ENCODE peak calls at places on chromosomes 13 and 19, in four cellular contexts. One of them, this sample, is unnamed.

GRCh38 chr13:84609716-84610115 is 727.4 kb upstream of the SLITRK1 start:
- DNase-seq in IMR-90: peak; percentile 70
- DNase-seq in neuronal stem cell: no peak
- DNase-seq in H1: no peak
- DNase-seq in this sample: no peak

GRCh38 chr13:80436571-80437169 is 95.7 kb upstream of the SPRY2 start:
- DNase-seq in neuronal stem cell: no peak
- DNase-seq in H1: no peak
- DNase-seq in IMR-90: no peak
- DNase-seq in this sample: peak; percentile 43

GRCh38 chr13:110331362-110331761 is 24.3 kb downstream of the COL4A2 start:
- DNase-seq in neuronal stem cell: no peak
- DNase-seq in IMR-90: peak; percentile 69
- DNase-seq in H1: no peak
- DNase-seq in this sample: no peak

GRCh38 chr13:28385362-28385761 is 109.6 kb downstream of the FLT1 start:
- DNase-seq in H1: no peak
- DNase-seq in neuronal stem cell: no peak
- DNase-seq in IMR-90: no peak
- DNase-seq in this sample: no peak

GRCh38 chr19:51948979-51949378 is 21.7 kb downstream of the ZNF613 start:
- DNase-seq in H1: no peak
- DNase-seq in neuronal stem cell: no peak
- DNase-seq in IMR-90: peak; percentile 23
- DNase-seq in this sample: no peak

GRCh38 chr19:42471554-42472249 is 29.0 kb upstream of the CXCL17 start:
- DNase-seq in neuronal stem cell: no peak
- DNase-seq in IMR-90: peak; percentile 5
- DNase-seq in H1: no peak
- DNase-seq in this sample: no peak

GRCh38 chr13:29830000-29830399 is 20.4 kb downstream of the UBL3 start:
- DNase-seq in IMR-90: no peak
- DNase-seq in neuronal stem cell: no peak
- DNase-seq in H1: no peak
- DNase-seq in this sample: no peak

GRCh38 chr19:6753178-6754031 is 13.8 kb downstream of the SH2D3A start:
- DNase-seq in H1: peak; percentile 100
- DNase-seq in neuronal stem cell: peak; percentile 90
- DNase-seq in IMR-90: peak; percentile 15
- DNase-seq in this sample: peak; percentile 50

GRCh38 chr13:75442736-75443234 is 39.2 kb downstream of the TBC1D4 start:
- DNase-seq in H1: no peak
- DNase-seq in IMR-90: peak; percentile 13
- DNase-seq in neuronal stem cell: no peak
- DNase-seq in this sample: peak; percentile 27

GRCh38 chr13:58087566-58087965 is 456.0 kb downstream of the PCDH17 start:
- DNase-seq in neuronal stem cell: no peak
- DNase-seq in IMR-90: no peak
- DNase-seq in H1: no peak
- DNase-seq in this sample: peak; percentile 67

GRCh38 chr19:30112666-30113065 is 170.6 kb downstream of the URI1 start:
- DNase-seq in neuronal stem cell: no peak
- DNase-seq in IMR-90: no peak
- DNase-seq in H1: no peak
- DNase-seq in this sample: no peak

GRCh38 chr13:78689011-78689410 is 30.1 kb upstream of the OBI1 start:
- DNase-seq in neuronal stem cell: no peak
- DNase-seq in H1: no peak
- DNase-seq in IMR-90: no peak
- DNase-seq in this sample: peak; percentile 2

GRCh38 chr19:1066748-1067340 is at the start of gene ARHGAP45:
- DNase-seq in neuronal stem cell: no peak
- DNase-seq in H1: peak; percentile 79
- DNase-seq in IMR-90: no peak
- DNase-seq in this sample: no peak

GRCh38 chr13:76730220-76730619 is 156.0 kb downstream of the KCTD12 start:
- DNase-seq in IMR-90: no peak
- DNase-seq in neuronal stem cell: no peak
- DNase-seq in H1: no peak
- DNase-seq in this sample: no peak

GRCh38 chr19:56637976-56638555 is 4.9 kb upstream of the SMIM17 start:
- DNase-seq in IMR-90: peak; percentile 65
- DNase-seq in H1: peak; percentile 85
- DNase-seq in neuronal stem cell: peak; percentile 90
- DNase-seq in this sample: peak; percentile 52

GRCh38 chr19:29211562-29212416 is 1.2 kb downstream of the UQCRFS1 start:
- DNase-seq in H1: no peak
- DNase-seq in IMR-90: peak; percentile 12
- DNase-seq in neuronal stem cell: no peak
- DNase-seq in this sample: peak; percentile 53

GRCh38 chr19:23946569-23946968 is 31.9 kb downstream of the ZNF726 start:
- DNase-seq in H1: no peak
- DNase-seq in IMR-90: no peak
- DNase-seq in neuronal stem cell: no peak
- DNase-seq in this sample: no peak

GRCh38 chr13:38202730-38203129 is 146.9 kb upstream of the UFM1 start:
- DNase-seq in neuronal stem cell: no peak
- DNase-seq in IMR-90: peak; percentile 2
- DNase-seq in H1: no peak
- DNase-seq in this sample: peak; percentile 6

GRCh38 chr19:14149509-14149994 is 13.2 kb upstream of the ASF1B start:
- DNase-seq in IMR-90: no peak
- DNase-seq in H1: no peak
- DNase-seq in neuronal stem cell: no peak
- DNase-seq in this sample: no peak

GRCh38 chr19:54168174-54168917 is 4.6 kb downstream of the TMC4 start:
- DNase-seq in neuronal stem cell: peak; percentile 86
- DNase-seq in IMR-90: peak; percentile 73
- DNase-seq in H1: peak; percentile 100
- DNase-seq in this sample: peak; percentile 84

GRCh38 chr19:3668331-3669133 is 31.7 kb downstream of the PIP5K1C start:
- DNase-seq in H1: no peak
- DNase-seq in neuronal stem cell: no peak
- DNase-seq in IMR-90: peak; percentile 39
- DNase-seq in this sample: peak; percentile 55

GRCh38 chr13:30906411-30906990 is 430 bp downstream of the MEDAG start:
- DNase-seq in H1: peak; percentile 55
- DNase-seq in IMR-90: no peak
- DNase-seq in neuronal stem cell: no peak
- DNase-seq in this sample: no peak

GRCh38 chr13:30908416-30908980 is 2.4 kb downstream of the MEDAG start:
- DNase-seq in IMR-90: peak; percentile 22
- DNase-seq in H1: no peak
- DNase-seq in neuronal stem cell: no peak
- DNase-seq in this sample: no peak

GRCh38 chr13:30905932-30906383 is at the start of gene MEDAG:
- DNase-seq in H1: no peak
- DNase-seq in neuronal stem cell: no peak
- DNase-seq in IMR-90: peak; percentile 57
- DNase-seq in this sample: peak; percentile 52

GRCh38 chr13:30907167-30907761 is 1.2 kb downstream of the MEDAG start:
- DNase-seq in IMR-90: peak; percentile 51
- DNase-seq in H1: no peak
- DNase-seq in neuronal stem cell: no peak
- DNase-seq in this sample: peak; percentile 95

GRCh38 chr13:30910676-30911075 is 4.6 kb downstream of the MEDAG start:
- DNase-seq in IMR-90: no peak
- DNase-seq in neuronal stem cell: no peak
- DNase-seq in H1: no peak
- DNase-seq in this sample: no peak
- H3K18ac ChIP-seq in IMR-90: no peak overlapping the region
- H3K18ac ChIP-seq in neuronal stem cell: no peak overlapping the region
- H3K18ac ChIP-seq in H1: no peak overlapping the region
- H3K18ac ChIP-seq in this sample: no peak overlapping the region

GRCh38 chr13:102049853-102050252 is 352.0 kb downstream of the FGF14 start:
- DNase-seq in IMR-90: no peak
- DNase-seq in neuronal stem cell: no peak
- DNase-seq in H1: no peak
- DNase-seq in this sample: no peak
- H2BK120ac ChIP-seq in IMR-90: no peak overlapping the region
- H2BK120ac ChIP-seq in neuronal stem cell: no peak overlapping the region
- H2BK120ac ChIP-seq in H1: no peak overlapping the region
- H2BK120ac ChIP-seq in this sample: no peak overlapping the region

GRCh38 chr19:38712161-38712748 is 32.0 kb downstream of the CAPN12 start:
- DNase-seq in neuronal stem cell: no peak
- DNase-seq in IMR-90: no peak
- DNase-seq in H1: no peak
- DNase-seq in this sample: no peak
- H3K18ac ChIP-seq in neuronal stem cell: peak overlapping the region; percentile 27
- H3K18ac ChIP-seq in IMR-90: peak overlapping the region; percentile 20
- H3K18ac ChIP-seq in H1: no peak overlapping the region
- H3K18ac ChIP-seq in this sample: no peak overlapping the region

DNA sequence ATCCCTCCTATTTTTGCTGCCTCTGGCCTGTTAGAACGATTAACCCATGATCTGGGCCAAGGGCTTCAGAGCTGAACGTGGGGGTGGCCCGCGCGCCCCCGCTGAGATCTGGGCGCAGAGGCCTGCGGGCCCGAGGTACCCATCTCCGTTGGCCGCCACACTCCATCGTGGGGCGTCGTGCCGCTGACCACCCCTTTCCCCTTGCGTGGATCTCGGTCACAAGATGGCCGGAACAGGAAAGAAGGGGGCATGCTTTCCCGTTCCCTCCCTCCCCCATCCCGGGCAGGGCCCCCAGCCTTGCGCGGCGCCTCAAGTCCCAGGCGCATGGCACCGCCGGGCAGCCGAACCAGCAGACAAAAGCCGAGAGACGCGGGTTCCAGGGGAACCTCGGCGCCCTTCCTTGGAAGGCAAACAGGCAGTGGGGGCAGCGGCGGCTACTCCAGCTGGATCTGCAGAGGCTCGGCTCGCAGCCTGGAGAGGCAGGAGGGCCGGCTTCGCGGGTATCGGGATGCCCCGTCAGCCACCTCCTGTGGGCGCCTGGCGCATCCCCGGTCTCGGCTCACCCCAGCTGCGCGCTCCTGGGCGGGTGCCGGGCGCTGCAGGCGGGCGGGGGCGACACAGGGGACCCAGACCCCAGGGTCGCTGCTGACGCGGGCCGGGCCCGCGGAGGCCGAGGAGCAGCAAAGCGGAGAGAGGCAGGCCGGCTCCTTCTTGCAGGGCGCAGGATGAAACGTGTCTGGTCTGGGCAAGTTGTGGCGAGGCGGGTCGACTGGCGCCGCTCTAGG is 500 bp downstream of the DZIP1 start:
- DNase-seq in H1: peak; percentile 88
- DNase-seq in IMR-90: peak; percentile 35
- DNase-seq in neuronal stem cell: no peak
- DNase-seq in this sample: peak; percentile 74
- H2BK120ac ChIP-seq in H1: no peak overlapping the region
- H2BK120ac ChIP-seq in IMR-90: peak overlapping the region; percentile 8
- H2BK120ac ChIP-seq in neuronal stem cell: no peak overlapping the region
- H2BK120ac ChIP-seq in this sample: peak overlapping the region; percentile 85

DNA sequence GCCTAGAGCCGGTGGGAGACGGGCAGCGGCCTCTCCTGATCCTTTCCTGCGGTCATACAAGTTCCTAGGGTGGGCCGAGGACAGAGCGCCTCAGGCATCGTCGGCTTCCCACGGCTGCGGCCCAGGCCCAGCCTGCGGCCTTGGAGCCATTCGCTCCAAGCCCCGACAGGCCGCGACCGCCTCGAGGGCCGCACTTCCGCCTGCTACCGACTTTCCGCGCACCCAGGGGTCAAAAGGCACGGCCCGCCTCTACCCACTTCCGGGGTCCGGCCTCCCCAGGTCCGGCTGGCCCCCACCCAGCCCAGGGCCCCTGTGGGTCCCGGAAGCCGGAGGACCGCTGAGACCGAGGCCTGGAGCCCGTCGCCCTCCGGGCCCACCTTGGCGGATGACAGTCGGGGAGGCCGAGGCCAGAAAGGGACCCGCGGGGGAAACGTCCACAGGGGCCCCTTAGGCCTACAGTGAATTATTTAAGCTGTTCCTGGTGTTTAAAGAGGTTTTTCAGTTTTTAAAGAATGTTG is 16.2 kb downstream of the ZIC2 start:
- DNase-seq in IMR-90: no peak
- DNase-seq in H1: no peak
- DNase-seq in neuronal stem cell: no peak
- DNase-seq in this sample: no peak
- H3K18ac ChIP-seq in IMR-90: no peak overlapping the region
- H3K18ac ChIP-seq in H1: peak overlapping the region; percentile 89
- H3K18ac ChIP-seq in neuronal stem cell: peak overlapping the region; percentile 91
- H3K18ac ChIP-seq in this sample: no peak overlapping the region

GRCh38 chr19:49487277-49488045 is at the start of gene RPL13A:
- DNase-seq in IMR-90: peak; percentile 99
- DNase-seq in H1: peak; percentile 99
- DNase-seq in neuronal stem cell: peak; percentile 100
- DNase-seq in this sample: peak; percentile 99

GRCh38 chr19:49489601-49490167 is 2.3 kb downstream of the RPL13A start:
- DNase-seq in H1: no peak
- DNase-seq in neuronal stem cell: no peak
- DNase-seq in IMR-90: no peak
- DNase-seq in this sample: no peak

GRCh38 chr19:49488863-49489537 is 1.6 kb downstream of the RPL13A start:
- DNase-seq in neuronal stem cell: no peak
- DNase-seq in IMR-90: no peak
- DNase-seq in H1: no peak
- DNase-seq in this sample: peak; percentile 41

GRCh38 chr19:49486710-49487276 is 615 bp upstream of the RPL13A start:
- DNase-seq in neuronal stem cell: no peak
- DNase-seq in IMR-90: no peak
- DNase-seq in H1: no peak
- DNase-seq in this sample: no peak

DNA sequence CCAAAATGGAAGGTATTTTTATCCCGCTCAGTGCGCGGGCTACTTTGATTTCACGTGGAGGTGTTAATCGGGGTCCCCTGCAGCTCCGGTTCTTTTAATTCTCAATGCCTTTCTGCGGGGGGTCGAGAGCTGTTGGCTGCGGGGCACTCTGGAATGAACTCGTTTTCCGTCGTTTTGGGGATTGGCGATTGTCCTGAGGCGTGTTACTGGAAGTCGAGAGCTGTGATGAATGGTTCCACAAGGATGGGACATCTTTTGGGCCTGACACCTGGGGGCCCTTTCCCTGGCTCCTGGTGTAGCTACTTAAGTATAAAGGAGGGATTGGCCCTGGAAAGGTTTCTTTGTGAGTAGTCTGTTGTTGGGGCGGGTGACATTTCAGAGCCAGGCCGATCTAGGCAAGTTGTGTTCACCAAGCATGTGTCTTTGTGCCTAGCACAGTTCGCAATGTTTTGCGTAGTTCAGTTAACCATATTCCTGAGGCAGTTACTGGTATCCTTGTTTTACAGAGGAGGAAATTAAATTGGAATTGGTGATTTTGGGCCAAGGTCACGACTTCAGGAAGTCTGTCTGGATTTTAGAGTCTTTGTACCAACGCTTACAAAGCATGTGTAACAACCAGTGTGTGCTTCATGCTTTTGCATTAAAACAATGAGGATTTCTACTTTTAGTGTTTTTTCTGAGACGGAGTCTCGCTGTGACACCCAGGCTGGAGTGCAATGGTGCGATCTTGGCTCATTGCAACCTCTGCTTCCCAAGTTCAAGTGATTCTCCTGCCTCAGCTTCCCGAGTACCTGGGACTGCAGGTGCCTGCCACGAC is 846 bp downstream of the RPL13A start:
- DNase-seq in IMR-90: no peak
- DNase-seq in H1: no peak
- DNase-seq in neuronal stem cell: no peak
- DNase-seq in this sample: no peak
- H2BK120ac ChIP-seq in IMR-90: no peak overlapping the region
- H2BK120ac ChIP-seq in H1: no peak overlapping the region
- H2BK120ac ChIP-seq in neuronal stem cell: no peak overlapping the region
- H2BK120ac ChIP-seq in this sample: peak overlapping the region; percentile 51